ENCODE peak calls at places on chromosomes 2 and 18, in ten cellular contexts. I is iPS-NIHi11; T is AG10803; G is NCI-H1436; U is stimulated activated CD8-positive, alpha-beta memory T cell treated with anti-CD3 and anti-CD28 coated beads, Interleukin-15, amount 100 ng/mL, for 1 hour; X is NCI-H1092 treated with DMSO at 0.1 percent for 48 hours; L is naive B cell; C is kidney epithelial cell; B is NCI-H748 treated with DMSO at 0.1 percent for 48 hours; Z is SK-MEL-5. M is an unnamed sample.

GRCh38 chr2:31176742-31177141 is 38.5 kb upstream of the GALNT14 start:
- DNase-seq in Z (no peak), L (no peak), G (no peak), I (no peak), B (no peak), C (no peak), X (no peak), T (no peak), U (no peak), M (no peak)

GRCh38 chr2:196990092-196990491 is 63.6 kb upstream of the PGAP1 start:
- DNase-seq in T (no peak), X (no peak), C (no peak), L (no peak), Z (no peak), G (no peak), B (no peak), U (no peak), I (no peak), M (no peak)

GRCh38 chr2:164969909-164970690 is 14.8 kb upstream of the SLC38A11 start:
- DNase-seq in U (no peak), I (no peak), Z (no peak), X (no peak), C (no peak), G (no peak), B (no peak), L (peak; percentile 54), T (no peak), M (no peak)

GRCh38 chr2:178924817-178925216 is 117.6 kb upstream of the TTN start:
- DNase-seq in T (no peak), Z (no peak), B (no peak), C (no peak), L (no peak), X (no peak), G (no peak), U (no peak), I (no peak), M (no peak)

GRCh38 chr18:26771524-26771923 is 94.0 kb downstream of the AQP4 start:
- DNase-seq in U (no peak), Z (peak; percentile 66), B (no peak), T (no peak), C (no peak), I (peak; percentile 45), L (no peak), G (no peak), X (no peak), M (no peak)

GRCh38 chr18:6681331-6681875 is 48.1 kb upstream of the ARHGAP28 start:
- DNase-seq in X (no peak), G (no peak), L (no peak), T (no peak), B (no peak), C (no peak), U (no peak), I (no peak), Z (no peak), M (no peak)

GRCh38 chr2:12803616-12804015 is 86.9 kb downstream of the TRIB2 start:
- DNase-seq in T (peak; percentile 64), G (no peak), Z (no peak), L (no peak), U (no peak), C (no peak), X (no peak), I (no peak), B (no peak), M (no peak)

GRCh38 chr2:127347734-127348392 is 39.9 kb downstream of the MAP3K2 start:
- DNase-seq in X (no peak), U (no peak), C (no peak), Z (no peak), L (no peak), T (no peak), B (no peak), I (no peak), G (no peak), M (no peak)

GRCh38 chr2:71880846-71881610 is 266.6 kb downstream of the CYP26B1 start:
- DNase-seq in B (no peak), G (no peak), T (peak; percentile 85), U (no peak), C (no peak), Z (no peak), L (no peak), X (no peak), I (no peak), M (no peak)

GRCh38 chr18:13438507-13439056 is 220.0 kb downstream of the LDLRAD4 start:
- DNase-seq in C (no peak), G (no peak), B (no peak), T (no peak), X (no peak), L (no peak), Z (no peak), I (no peak), U (no peak), M (no peak)

GRCh38 chr2:38590053-38590452 is 12.7 kb downstream of the HNRNPLL start:
- DNase-seq in L (no peak), I (no peak), B (no peak), X (no peak), Z (peak; percentile 38), T (no peak), U (no peak), G (no peak), C (no peak), M (no peak)

GRCh38 chr18:75945534-75945933 is 518.0 kb upstream of the SMIM21 start:
- DNase-seq in B (no peak), Z (no peak), T (no peak), L (no peak), I (no peak), C (no peak), G (no peak), U (no peak), X (no peak), M (no peak)

GRCh38 chr2:239274391-239275001 is 126.3 kb downstream of the HDAC4 start:
- DNase-seq in I (no peak), T (peak; percentile 81), X (no peak), G (no peak), B (no peak), L (no peak), C (no peak), U (no peak), Z (peak; percentile 84), M (no peak)

GRCh38 chr2:213251618-213252017 is 32.6 kb upstream of the SPAG16 start:
- DNase-seq in G (peak; percentile 77), T (peak; percentile 77), X (peak; percentile 57), B (peak; percentile 81), C (peak; percentile 18), Z (peak; percentile 69), I (peak; percentile 41), L (peak; percentile 42), U (no peak), M (peak; percentile 79)

GRCh38 chr2:100993294-100993693 is 8.8 kb upstream of the RPL31 start:
- DNase-seq in G (no peak), C (no peak), L (no peak), T (no peak), B (no peak), X (no peak), Z (no peak), U (no peak), I (no peak), M (no peak)

GRCh38 chr18:77062518-77063003 is 70.0 kb downstream of the MBP start:
- DNase-seq in Z (peak; percentile 4), U (no peak), X (no peak), B (no peak), C (no peak), I (no peak), T (peak; percentile 43), G (no peak), L (peak; percentile 78), M (no peak)

GRCh38 chr18:44826418-44827259 is 146.0 kb downstream of the SETBP1 start:
- DNase-seq in T (peak; percentile 95), Z (peak; percentile 34), G (no peak), B (peak; percentile 31), C (peak; percentile 73), L (no peak), X (peak; percentile 80), I (peak; percentile 40), U (no peak), M (peak; percentile 5)

GRCh38 chr2:152421521-152422367 is 86.8 kb downstream of the FMNL2 start:
- DNase-seq in Z (peak; percentile 72), B (no peak), U (no peak), X (no peak), I (no peak), L (no peak), C (peak; percentile 94), G (no peak), T (peak; percentile 93), M (peak; percentile 85)

GRCh38 chr2:105168543-105168942 is 73.0 kb upstream of the GPR45 start:
- DNase-seq in C (no peak), Z (no peak), X (no peak), T (no peak), B (no peak), I (no peak), L (no peak), U (no peak), G (no peak), M (no peak)

GRCh38 chr2:196515041-196515440 is 124.5 kb upstream of the CCDC150 start:
- DNase-seq in G (no peak), B (no peak), Z (no peak), U (no peak), I (no peak), X (peak; percentile 67), L (no peak), C (no peak), T (no peak), M (no peak)

GRCh38 chr2:175981546-175981945 is 20.5 kb downstream of the LNPK start:
- DNase-seq in T (no peak), L (no peak), C (no peak), G (no peak), X (no peak), B (no peak), Z (no peak), U (no peak), I (peak; percentile 9), M (no peak)

GRCh38 chr2:172806426-172807008 is 70.9 kb downstream of the RAPGEF4 start:
- DNase-seq in B (peak; percentile 78), L (no peak), Z (peak; percentile 67), C (no peak), T (peak; percentile 60), U (no peak), G (peak; percentile 60), I (peak; percentile 65), X (peak; percentile 58), M (no peak)

GRCh38 chr2:78465707-78466106 is 559.8 kb upstream of the REG3G start:
- DNase-seq in B (no peak), L (no peak), U (no peak), T (no peak), C (no peak), Z (peak; percentile 76), I (no peak), G (no peak), X (no peak), M (no peak)

GRCh38 chr2:225615514-225615913 is 216.0 kb downstream of the NYAP2 start:
- DNase-seq in Z (no peak), L (no peak), T (no peak), C (no peak), X (no peak), G (no peak), I (no peak), B (no peak), U (no peak), M (no peak)

GRCh38 chr2:171185941-171186340 is 25.2 kb upstream of the TLK1 start:
- DNase-seq in X (no peak), T (peak; percentile 73), G (no peak), Z (no peak), B (no peak), I (no peak), C (no peak), U (no peak), L (no peak), M (no peak)

GRCh38 chr2:12717988-12718661 is 1.4 kb downstream of the TRIB2 start:
- DNase-seq in G (no peak), B (peak; percentile 51), I (peak; percentile 20), L (peak; percentile 25), C (no peak), T (peak; percentile 24), Z (no peak), U (no peak), X (peak; percentile 51), M (no peak)

GRCh38 chr2:214322662-214323061 is 88.2 kb upstream of the VWC2L start:
- DNase-seq in X (no peak), I (no peak), L (no peak), Z (no peak), G (no peak), B (no peak), U (no peak), T (no peak), C (no peak), M (no peak)

GRCh38 chr18:35183846-35184245 is 57.0 kb upstream of the ZNF397 start:
- DNase-seq in C (no peak), X (no peak), B (no peak), U (no peak), L (no peak), T (no peak), Z (no peak), G (no peak), I (no peak), M (no peak)

M was measured in glomerular endothelial cell.